ENCODE peak calls at places on chromosomes 6 and 20, in seven cellular contexts. S is astrocyte of the spinal cord, T is adrenal gland, M is HL-60, D is lower leg skin, B is A549, L is prostate gland. Q is an unnamed sample.

GRCh38 chr6:56232446-56232845 is 14.9 kb downstream of the COL21A1 start:
- DNase-seq in T (no peak), M (no peak), L (no peak), D (no peak), B (no peak), S (no peak), Q (no peak)

GRCh38 chr6:116277124-116277523 is 2.6 kb downstream of the TSPYL1 start:
- DNase-seq in D (no peak), S (no peak), M (no peak), B (no peak), L (no peak), T (no peak), Q (no peak)

GRCh38 chr20:24236204-24236603 is 233.2 kb upstream of the SYNDIG1 start:
- DNase-seq in T (no peak), S (no peak), M (no peak), D (no peak), B (no peak), L (no peak), Q (no peak)

GRCh38 chr20:51067792-51068191 is 44.9 kb upstream of the KCNG1 start:
- DNase-seq in D (peak; percentile 2), T (no peak), L (no peak), S (no peak), B (no peak), M (no peak), Q (no peak)

GRCh38 chr20:58150772-58151171 is 77.7 kb downstream of the ANKRD60 start:
- DNase-seq in M (no peak), D (no peak), L (peak; percentile 65), S (no peak), B (no peak), T (no peak), Q (no peak)

GRCh38 chr6:88165877-88166492 is at the start of gene CNR1:
- DNase-seq in L (peak; percentile 37), M (peak; percentile 9), T (peak; percentile 44), D (peak; percentile 87), B (peak; percentile 13), S (no peak), Q (peak; percentile 60)

GRCh38 chr6:8904754-8905153 is 469.4 kb upstream of the SLC35B3 start:
- DNase-seq in S (no peak), L (no peak), B (peak; percentile 2), M (peak; percentile 31), D (no peak), T (peak; percentile 13), Q (no peak)

GRCh38 chr6:132530293-132530974 is 7.6 kb upstream of the TAAR9 start:
- DNase-seq in D (no peak), T (peak; percentile 53), L (peak; percentile 34), M (peak; percentile 56), S (peak; percentile 62), B (peak; percentile 60), Q (peak; percentile 28)

GRCh38 chr6:165677091-165677490 is 14.1 kb upstream of the PDE10A start:
- DNase-seq in D (no peak), L (no peak), S (no peak), T (no peak), M (no peak), B (no peak), Q (no peak)

GRCh38 chr20:61449916-61450315 is 197.9 kb downstream of the CDH4 start:
- DNase-seq in S (no peak), L (no peak), M (no peak), B (peak; percentile 31), T (no peak), D (peak; percentile 46), Q (no peak)

GRCh38 chr6:35203680-35204079 is 10.1 kb upstream of the SCUBE3 start:
- DNase-seq in L (no peak), T (no peak), M (no peak), B (no peak), S (no peak), D (no peak), Q (peak; percentile 40)

GRCh38 chr20:33651562-33652048 is 10.5 kb upstream of the C20orf144 start:
- DNase-seq in M (no peak), T (no peak), S (no peak), L (no peak), D (no peak), B (no peak), Q (no peak)

GRCh38 chr6:131470549-131470948 is 102.5 kb upstream of the ARG1 start:
- DNase-seq in M (no peak), D (no peak), T (no peak), B (no peak), S (no peak), L (no peak), Q (no peak)

GRCh38 chr20:24871429-24872213 is 77.4 kb upstream of the CST7 start:
- DNase-seq in S (no peak), B (no peak), D (no peak), T (no peak), M (no peak), L (no peak), Q (no peak)

GRCh38 chr6:90574610-90575009 is 12.3 kb downstream of the MAP3K7 start:
- DNase-seq in T (no peak), D (no peak), L (no peak), B (no peak), M (no peak), S (peak; percentile 48), Q (peak; percentile 14)

GRCh38 chr6:5190467-5190866 is 70.3 kb downstream of the LYRM4 start:
- DNase-seq in T (peak; percentile 49), S (peak; percentile 83), D (no peak), L (no peak), B (peak; percentile 60), M (no peak), Q (peak; percentile 92)

GRCh38 chr6:52155791-52156576 is 30.2 kb upstream of the IL17A start:
- DNase-seq in L (no peak), S (peak; percentile 18), M (no peak), B (no peak), D (no peak), T (no peak), Q (no peak)

GRCh38 chr6:140346461-140346860 is 972.0 kb upstream of the CITED2 start:
- DNase-seq in M (no peak), T (no peak), D (no peak), B (no peak), S (peak; percentile 47), L (no peak), Q (peak; percentile 66)

GRCh38 chr6:50030777-50031562 is 9.2 kb upstream of the DEFB110 start:
- DNase-seq in D (no peak), B (peak; percentile 27), L (no peak), M (no peak), S (no peak), T (peak; percentile 10), Q (no peak)

GRCh38 chr6:55174211-55175013 is at the start of gene HCRTR2:
- DNase-seq in B (no peak), T (no peak), M (no peak), D (peak; percentile 70), L (no peak), S (no peak), Q (no peak)

GRCh38 chr6:68633654-68634502 is 1.2 kb upstream of the ADGRB3 start:
- DNase-seq in M (no peak), B (no peak), D (no peak), T (no peak), L (no peak), S (no peak), Q (peak; percentile 14)

GRCh38 chr20:2195614-2196013 is 94.0 kb downstream of the STK35 start:
- DNase-seq in B (no peak), D (no peak), T (no peak), S (no peak), L (no peak), M (no peak), Q (no peak)
- TF ChIP-seq CTCF in B (no peak), D (no peak), T (no peak), S (no peak), L (no peak), M (no peak), Q (no peak)

GRCh38 chr20:47205577-47206123 is 150.8 kb downstream of the ZMYND8 start:
- DNase-seq in S (peak; percentile 68), L (peak; percentile 38), M (peak; percentile 70), T (peak; percentile 72), B (peak; percentile 74), D (no peak), Q (peak; percentile 81)

GRCh38 chr20:47206962-47207641 is 149.4 kb downstream of the ZMYND8 start:
- DNase-seq in D (no peak), T (peak; percentile 24), L (no peak), M (no peak), B (no peak), S (no peak), Q (no peak)

GRCh38 chr20:47202765-47203667 is 153.5 kb downstream of the ZMYND8 start:
- DNase-seq in B (no peak), D (no peak), L (no peak), T (no peak), M (peak; percentile 32), S (no peak), Q (no peak)

GRCh38 chr20:47204746-47205122 is 151.8 kb downstream of the ZMYND8 start:
- DNase-seq in T (no peak), S (no peak), D (no peak), L (no peak), M (no peak), B (no peak), Q (no peak)

GRCh38 chr20:47204008-47204745 is 152.3 kb downstream of the ZMYND8 start:
- DNase-seq in B (peak; percentile 54), M (no peak), L (no peak), T (no peak), S (peak; percentile 25), D (no peak), Q (peak; percentile 80)
- H3K4me3 ChIP-seq in B (no peak overlapping the region), M (no peak overlapping the region), L (no peak overlapping the region), T (no peak overlapping the region), S (no peak overlapping the region), D (no peak overlapping the region), Q (no peak overlapping the region)

GRCh38 chr20:887137-887536 is 29.0 kb downstream of the ANGPT4 start:
- DNase-seq in L (no peak), S (no peak), B (no peak), T (no peak), M (no peak), D (no peak), Q (no peak)
- TF ChIP-seq CTCF in L (no peak), S (no peak), B (no peak), T (no peak), M (no peak), D (no peak), Q (no peak)

GRCh38 chr6:160881409-160881808 is 110.2 kb upstream of the MAP3K4 start:
- DNase-seq in L (no peak), D (no peak), S (no peak), M (no peak), T (no peak), B (no peak), Q (no peak)

GRCh38 chr6:160882741-160883340 is 108.7 kb upstream of the MAP3K4 start:
- DNase-seq in S (peak; percentile 17), M (no peak), B (no peak), T (peak; percentile 42), L (no peak), D (no peak), Q (no peak)

GRCh38 chr6:160882019-160882418 is 109.5 kb upstream of the MAP3K4 start:
- DNase-seq in B (no peak), S (no peak), L (no peak), T (no peak), D (no peak), M (no peak), Q (no peak)

GRCh38 chr6:160883560-160883959 is 108.0 kb upstream of the MAP3K4 start:
- DNase-seq in T (no peak), L (no peak), M (no peak), D (no peak), S (no peak), B (no peak), Q (no peak)

DNA sequence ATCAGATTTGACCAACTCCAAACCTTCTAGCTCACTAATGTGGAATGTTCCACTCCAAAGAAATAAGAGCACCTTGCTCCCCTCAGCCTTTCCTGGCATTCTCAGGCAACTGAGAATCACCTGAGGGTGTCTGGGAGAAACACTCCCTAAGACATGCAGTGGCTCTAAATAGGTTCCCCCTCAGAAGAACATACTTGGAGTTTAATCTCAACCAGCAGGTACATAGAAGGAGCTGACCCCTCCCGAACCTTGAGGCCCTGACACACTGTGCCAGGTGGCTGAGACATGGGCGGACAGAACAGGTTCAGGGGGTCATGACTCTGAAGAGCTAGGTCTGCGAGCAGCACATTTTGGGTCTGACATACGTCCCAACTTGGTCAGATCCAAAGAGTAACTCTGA is 107.6 kb upstream of the MAP3K4 start:
- DNase-seq in T (no peak), B (no peak), L (no peak), S (no peak), D (no peak), M (no peak), Q (no peak)
- H3K4me3 ChIP-seq in T (no peak overlapping the region), B (no peak overlapping the region), L (no peak overlapping the region), S (no peak overlapping the region), D (no peak overlapping the region), M (no peak overlapping the region), Q (no peak overlapping the region)

Q was measured in foreskin fibroblast.